ENCODE peak calls at places on chromosomes 11 and 22, in ten cellular contexts. T, N, V, R, J, Y, F, L, S and D are unnamed samples.

GRCh38 chr11:83827940-83828554 is 541.9 kb upstream of the CCDC90B start:
- DNase-seq in T (no peak), N (no peak), V (no peak), R (peak), J (no peak), Y (no peak), F (peak), L (no peak), S (peak), D (no peak)

GRCh38 chr11:111939836-111940604 is 2.9 kb downstream of the DIXDC1 start:
- DNase-seq in T (no peak), N (peak), V (no peak), R (no peak), J (no peak), Y (no peak), F (peak), L (no peak), S (peak), D (no peak)

GRCh38 chr11:19633276-19633675 is 79.4 kb upstream of the NAV2 start:
- DNase-seq in T (peak), N (no peak), V (no peak), R (no peak), J (no peak), Y (peak), F (no peak), L (no peak), S (no peak), D (no peak)

GRCh38 chr22:48700180-48700565 is 1127.5 kb downstream of the BRD1 start:
- DNase-seq in T (no peak), N (no peak), V (no peak), R (no peak), J (no peak), Y (no peak), F (no peak), L (no peak), S (no peak), D (no peak)

GRCh38 chr11:84291996-84292395 is 1005.8 kb upstream of the CCDC90B start:
- DNase-seq in T (no peak), N (no peak), V (no peak), R (no peak), J (no peak), Y (no peak), F (no peak), L (no peak), S (peak), D (no peak)

GRCh38 chr11:128848815-128849455 is 18.2 kb downstream of the KCNJ1 start:
- DNase-seq in T (peak), N (no peak), V (no peak), R (peak), J (no peak), Y (no peak), F (peak), L (peak), S (peak), D (no peak)

GRCh38 chr22:49381595-49382450 is 445.9 kb downstream of the BRD1 start:
- DNase-seq in T (no peak), N (no peak), V (peak), R (no peak), J (peak), Y (no peak), F (no peak), L (peak), S (no peak), D (no peak)

GRCh38 chr22:29840498-29840897 is 2.4 kb upstream of the ASCC2 start:
- DNase-seq in T (no peak), N (no peak), V (no peak), R (no peak), J (no peak), Y (no peak), F (no peak), L (no peak), S (peak), D (no peak)

GRCh38 chr11:82995754-82996398 is 75.8 kb downstream of the RAB30 start:
- DNase-seq in T (no peak), N (no peak), V (no peak), R (peak), J (no peak), Y (peak), F (peak), L (no peak), S (peak), D (peak)

GRCh38 chr11:67266424-67267187 is at the start of gene GRK2:
- DNase-seq in T (peak), N (no peak), V (peak), R (peak), J (no peak), Y (peak), F (peak), L (peak), S (peak), D (no peak)

GRCh38 chr11:26865703-26866102 is 128.2 kb upstream of the FIBIN start:
- DNase-seq in T (no peak), N (no peak), V (no peak), R (no peak), J (no peak), Y (no peak), F (peak), L (no peak), S (no peak), D (no peak)

GRCh38 chr22:42065408-42066132 is 5.0 kb downstream of the NAGA start:
- DNase-seq in T (no peak), N (no peak), V (no peak), R (no peak), J (no peak), Y (no peak), F (no peak), L (peak), S (no peak), D (no peak)

GRCh38 chr11:105719073-105719846 is 109.4 kb downstream of the GRIA4 start:
- DNase-seq in T (no peak), N (peak), V (no peak), R (peak), J (no peak), Y (no peak), F (no peak), L (no peak), S (peak), D (no peak)

GRCh38 chr11:130719516-130719915 is 196.8 kb downstream of the SNX19 start:
- DNase-seq in T (no peak), N (no peak), V (no peak), R (no peak), J (no peak), Y (no peak), F (no peak), L (no peak), S (peak), D (no peak)

GRCh38 chr22:50706481-50707125 is 31.4 kb upstream of the ACR start:
- DNase-seq in T (no peak), N (no peak), V (no peak), R (no peak), J (no peak), Y (no peak), F (no peak), L (peak), S (no peak), D (no peak)

GRCh38 chr11:108685419-108686161 is 20.7 kb downstream of the DDX10 start:
- DNase-seq in T (no peak), N (no peak), V (no peak), R (no peak), J (no peak), Y (no peak), F (no peak), L (no peak), S (peak), D (no peak)

GRCh38 chr11:121054266-121054665 is 30.4 kb downstream of the TBCEL start:
- DNase-seq in T (no peak), N (no peak), V (no peak), R (no peak), J (no peak), Y (no peak), F (no peak), L (no peak), S (no peak), D (no peak)

GRCh38 chr22:45008853-45009751 is 703 bp downstream of the PHF21B start:
- DNase-seq in T (no peak), N (no peak), V (no peak), R (no peak), J (no peak), Y (peak), F (peak), L (peak), S (peak), D (no peak)

GRCh38 chr11:32297629-32298028 is 137.7 kb downstream of the WT1 start:
- DNase-seq in T (no peak), N (no peak), V (no peak), R (peak), J (no peak), Y (no peak), F (peak), L (no peak), S (peak), D (peak)
- TF ChIP-seq CTCF in T (peak), N (peak), V (peak), R (peak), J (peak), Y (peak), F (peak), L (peak), S (peak), D (peak)

GRCh38 chr11:65183201-65183891 is 1.6 kb downstream of the CAPN1 start:
- DNase-seq in T (peak), N (peak), V (peak), R (no peak), J (no peak), Y (no peak), F (no peak), L (peak), S (no peak), D (no peak)
- H3K4me3 ChIP-seq in T (no peak), N (peak), V (no peak), R (no peak), J (peak), Y (no peak), F (peak), L (peak), S (peak), D (peak)

GRCh38 chr11:110297726-110298297 is 1.4 kb upstream of the RDX start:
- DNase-seq in T (no peak), N (no peak), V (no peak), R (no peak), J (no peak), Y (no peak), F (peak), L (no peak), S (no peak), D (no peak)

GRCh38 chr11:110295487-110296225 is 758 bp downstream of the RDX start:
- DNase-seq in T (peak), N (no peak), V (peak), R (peak), J (peak), Y (peak), F (peak), L (peak), S (peak), D (no peak)

GRCh38 chr11:110295086-110295485 is 1.3 kb downstream of the RDX start:
- DNase-seq in T (no peak), N (no peak), V (no peak), R (no peak), J (no peak), Y (no peak), F (no peak), L (no peak), S (no peak), D (no peak)

GRCh38 chr11:110297082-110297725 is 790 bp upstream of the RDX start:
- DNase-seq in T (no peak), N (no peak), V (no peak), R (no peak), J (no peak), Y (no peak), F (no peak), L (peak), S (peak), D (no peak)

GRCh38 chr11:110296226-110297081 is at the start of gene RDX:
- DNase-seq in T (peak), N (peak), V (peak), R (peak), J (peak), Y (peak), F (peak), L (peak), S (peak), D (no peak)
- TF ChIP-seq CTCF in T (no peak), N (no peak), V (no peak), R (peak), J (no peak), Y (no peak), F (no peak), L (peak), S (no peak), D (no peak)

GRCh38 chr22:46012182-46012880 is 35.4 kb upstream of the WNT7B start:
- DNase-seq in T (no peak), N (no peak), V (peak), R (no peak), J (peak), Y (peak), F (no peak), L (no peak), S (no peak), D (no peak)
- H3K4me3 ChIP-seq in T (no peak), N (no peak), V (no peak), R (no peak), J (no peak), Y (no peak), F (no peak), L (no peak), S (no peak), D (no peak)

DNA sequence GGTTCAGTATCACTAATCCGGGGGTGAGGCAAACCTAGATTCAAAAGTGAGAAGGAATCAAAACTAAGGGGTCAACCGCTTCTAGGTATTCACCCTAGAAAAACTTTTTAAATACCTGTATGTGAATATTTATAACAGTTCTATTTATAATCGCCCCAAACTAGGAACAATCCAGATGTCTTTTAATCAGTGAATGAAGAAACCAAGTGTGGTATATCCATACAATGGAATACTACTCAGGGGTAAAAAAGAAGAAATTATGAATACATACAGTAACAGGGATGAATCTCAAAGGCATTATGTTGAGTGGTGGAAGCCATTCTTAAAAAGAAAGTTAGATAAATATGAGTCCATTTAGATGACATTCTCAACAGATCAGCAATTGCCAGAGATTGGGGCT is 178.0 kb upstream of the BLID start:
- DNase-seq in T (no peak), N (no peak), V (no peak), R (no peak), J (no peak), Y (no peak), F (no peak), L (no peak), S (no peak), D (no peak)
- TF ChIP-seq CTCF in T (no peak), N (no peak), V (no peak), R (no peak), J (no peak), Y (no peak), F (no peak), L (no peak), S (no peak), D (no peak)

GRCh38 chr11:134761926-134762247 is 349.8 kb upstream of the B3GAT1 start:
- DNase-seq in T (no peak), N (no peak), V (no peak), R (no peak), J (no peak), Y (no peak), F (no peak), L (no peak), S (no peak), D (no peak)

GRCh38 chr11:134762248-134763029 is 350.4 kb upstream of the B3GAT1 start:
- DNase-seq in T (no peak), N (no peak), V (no peak), R (no peak), J (no peak), Y (no peak), F (peak), L (peak), S (no peak), D (no peak)

GRCh38 chr11:134760957-134761356 is 348.9 kb upstream of the B3GAT1 start:
- DNase-seq in T (no peak), N (no peak), V (no peak), R (no peak), J (no peak), Y (no peak), F (no peak), L (peak), S (no peak), D (no peak)

GRCh38 chr11:134760307-134760706 is 348.3 kb upstream of the B3GAT1 start:
- DNase-seq in T (no peak), N (no peak), V (no peak), R (no peak), J (no peak), Y (no peak), F (no peak), L (peak), S (no peak), D (no peak)

GRCh38 chr11:134761361-134761760 is 349.3 kb upstream of the B3GAT1 start:
- DNase-seq in T (no peak), N (no peak), V (no peak), R (no peak), J (no peak), Y (no peak), F (no peak), L (peak), S (no peak), D (no peak)
- H3K4me3 ChIP-seq in T (no peak), N (no peak), V (no peak), R (no peak), J (no peak), Y (no peak), F (peak), L (no peak), S (no peak), D (no peak)

GRCh38 chr11:94883878-94884277 is 89.5 kb downstream of the CWC15 start:
- DNase-seq in T (no peak), N (no peak), V (no peak), R (no peak), J (no peak), Y (no peak), F (no peak), L (peak), S (no peak), D (no peak)
- TF ChIP-seq CTCF in T (no peak), N (no peak), V (no peak), R (no peak), J (no peak), Y (no peak), F (no peak), L (no peak), S (no peak), D (no peak)

DNA sequence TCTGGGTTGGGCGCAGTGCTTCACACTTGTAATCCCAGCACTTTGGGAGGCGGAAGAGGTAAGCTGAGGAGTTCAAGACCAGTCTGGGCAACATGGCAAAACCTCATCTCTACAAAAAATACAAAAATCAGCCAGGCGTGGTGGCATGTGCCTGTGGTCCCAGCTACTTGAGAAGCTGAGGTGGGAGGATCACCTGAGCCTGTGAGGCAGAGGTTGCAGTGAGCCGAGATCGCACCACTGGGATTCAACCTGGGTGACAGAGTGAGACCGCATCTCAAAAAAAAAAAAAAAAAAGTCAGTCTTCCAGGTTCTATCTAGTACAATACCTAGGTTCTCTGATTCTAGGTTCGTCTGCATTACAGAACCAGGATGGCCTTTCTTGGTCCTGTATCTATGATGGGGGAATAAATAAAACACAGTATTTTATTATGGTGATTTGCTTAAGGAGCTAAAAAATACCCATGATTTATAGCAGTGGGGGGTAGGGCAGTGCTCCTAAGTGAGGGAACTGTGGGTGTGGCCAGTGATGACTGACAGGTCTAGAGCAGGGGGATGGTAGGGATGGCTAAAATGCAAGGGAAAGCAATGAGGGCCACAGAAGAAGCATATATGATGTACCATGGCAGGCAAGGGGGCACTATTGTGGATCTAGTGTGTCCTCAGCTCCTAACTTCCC is 65.6 kb upstream of the NUP160 start:
- DNase-seq in T (no peak), N (no peak), V (no peak), R (no peak), J (no peak), Y (no peak), F (no peak), L (no peak), S (no peak), D (no peak)
- H3K4me3 ChIP-seq in T (no peak), N (no peak), V (no peak), R (no peak), J (no peak), Y (no peak), F (no peak), L (no peak), S (no peak), D (no peak)

DNA sequence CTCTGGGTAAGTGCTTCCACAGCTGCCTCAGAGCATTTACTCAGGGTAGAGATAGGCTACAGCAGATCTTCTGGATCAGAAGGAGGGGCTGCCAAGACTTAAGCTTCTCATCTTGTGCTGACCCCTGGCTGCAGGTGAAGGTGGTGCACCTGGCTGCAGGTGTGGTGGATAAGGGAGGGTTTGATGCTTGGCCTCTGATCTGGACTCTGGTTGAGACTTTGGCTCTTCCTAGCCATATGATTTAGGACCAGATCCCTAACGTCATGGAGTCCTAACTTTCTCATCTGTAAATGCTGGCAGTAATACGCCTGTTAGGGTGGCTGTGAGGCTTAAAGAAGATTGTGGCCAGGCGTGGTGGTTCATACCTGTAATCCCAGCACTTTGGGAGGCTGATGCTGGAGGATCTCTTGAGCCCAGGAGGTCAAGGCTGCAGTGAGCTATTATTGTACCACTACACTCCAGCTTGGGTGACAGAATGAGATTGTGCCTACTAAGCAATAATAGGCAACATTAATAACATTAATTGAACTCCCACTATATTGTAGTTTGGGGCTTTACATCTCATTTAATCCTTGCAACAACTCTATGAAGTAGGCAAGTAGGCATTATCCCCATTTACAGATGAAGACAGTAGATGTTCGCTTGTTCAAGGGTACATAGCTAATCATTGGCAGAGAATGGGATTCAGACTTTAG is 10.7 kb downstream of the DTX4 start:
- DNase-seq in T (peak), N (no peak), V (peak), R (peak), J (no peak), Y (no peak), F (no peak), L (peak), S (no peak), D (no peak)
- TF ChIP-seq CTCF in T (peak), N (peak), V (peak), R (peak), J (no peak), Y (no peak), F (peak), L (peak), S (peak), D (peak)

DNA sequence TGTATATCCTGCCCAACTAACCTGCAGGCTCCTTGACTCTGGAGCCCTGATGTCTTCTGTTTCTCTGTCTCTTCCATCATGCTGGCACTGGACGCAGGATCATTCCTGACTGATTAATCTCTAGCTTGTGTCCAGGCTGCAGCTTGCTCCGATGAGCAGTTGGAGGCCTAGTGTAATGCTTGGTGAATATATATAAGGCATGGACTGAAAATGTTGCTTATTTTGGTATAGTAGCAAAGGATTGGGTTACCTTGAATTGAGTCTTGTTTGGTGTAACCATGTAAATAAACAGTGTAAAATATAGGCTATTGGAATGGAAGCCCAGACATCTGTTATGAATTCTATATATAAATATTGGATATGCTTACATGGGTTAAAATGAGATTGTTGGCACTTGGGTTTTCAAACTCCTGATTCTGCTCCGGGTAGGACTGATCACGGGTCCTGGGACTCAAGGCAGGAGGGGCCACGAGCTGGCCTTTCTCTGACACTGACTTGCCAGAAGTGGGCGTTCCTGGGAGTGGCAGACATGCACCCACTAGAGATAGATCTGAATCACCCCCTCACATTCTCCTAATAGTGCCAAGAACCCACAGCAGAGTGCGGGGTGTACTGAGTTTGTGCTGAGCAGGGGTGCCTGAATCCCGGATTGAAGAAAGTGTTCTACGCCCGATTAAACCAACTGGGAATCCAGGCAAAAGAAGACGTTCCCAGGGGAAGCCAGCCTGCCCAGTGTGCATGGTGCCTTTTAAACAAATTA is 25.8 kb downstream of the LRP5 start:
- DNase-seq in T (no peak), N (no peak), V (no peak), R (no peak), J (no peak), Y (peak), F (peak), L (no peak), S (peak), D (peak)
- H3K4me3 ChIP-seq in T (no peak), N (no peak), V (no peak), R (no peak), J (no peak), Y (no peak), F (no peak), L (no peak), S (no peak), D (no peak)